ENCODE peak calls at places on chromosomes 4 and X, in four cellular contexts. C, S, P and G are unnamed samples.

GRCh38 chr4:98518555-98519267 is 139.7 kb downstream of the TSPAN5 start:
- DNase-seq in C (no peak), S (no peak), P (no peak), G (no peak)

GRCh38 chr4:34649716-34650115 is 1594.6 kb downstream of the ARAP2 start:
- DNase-seq in P (no peak), S (no peak), C (no peak), G (no peak)

GRCh38 chrX:63363788-63364187 is 12.7 kb upstream of the SPIN4 start:
- DNase-seq in P (no peak), C (no peak), S (no peak), G (no peak)

GRCh38 chr4:31458813-31459212 is 738.6 kb downstream of the PCDH7 start:
- DNase-seq in S (no peak), C (no peak), P (peak; percentile 30), G (no peak)

GRCh38 chrX:56788717-56789122 is 59.7 kb downstream of the NBDY start:
- DNase-seq in C (no peak), S (no peak), P (no peak), G (no peak)

GRCh38 chr4:80058740-80059139 is 14.3 kb downstream of the ANTXR2 start:
- DNase-seq in P (no peak), S (peak; percentile 52), C (no peak), G (no peak)

GRCh38 chr4:89800012-89800516 is 36.9 kb downstream of the SNCA start:
- DNase-seq in P (peak; percentile 88), C (no peak), S (peak; percentile 23), G (no peak)

GRCh38 chrX:150569155-150569477 is 695 bp downstream of the MTM1 start:
- DNase-seq in S (peak; percentile 68), C (no peak), P (no peak), G (no peak)

GRCh38 chrX:15744181-15744867 is 6.3 kb downstream of the CA5B start:
- DNase-seq in S (no peak), P (peak; percentile 1), C (no peak), G (no peak)

GRCh38 chr4:174873931-174874330 is 44.2 kb upstream of the ADAM29 start:
- DNase-seq in C (no peak), S (peak; percentile 18), P (no peak), G (peak; percentile 31)

GRCh38 chr4:84852081-84852480 is 114.4 kb downstream of the WDFY3 start:
- DNase-seq in P (peak; percentile 51), S (no peak), C (no peak), G (no peak)

GRCh38 chr4:124710911-124711310 is 1.6 kb downstream of the ANKRD50 start:
- DNase-seq in S (peak; percentile 41), C (no peak), P (peak; percentile 27), G (no peak)

GRCh38 chr4:147138171-147138570 is 192.5 kb upstream of the TTC29 start:
- DNase-seq in S (peak; percentile 3), P (peak; percentile 43), C (no peak), G (no peak)

GRCh38 chrX:46386511-46386910 is 158.7 kb downstream of the ZNF674 start:
- DNase-seq in P (no peak), C (no peak), S (no peak), G (no peak)

GRCh38 chr4:105050896-105051295 is 95.8 kb upstream of the TET2 start:
- DNase-seq in P (peak; percentile 78), S (peak; percentile 23), C (no peak), G (no peak)

GRCh38 chr4:147492761-147493160 is 11.9 kb downstream of the EDNRA start:
- DNase-seq in S (peak; percentile 35), P (peak; percentile 86), C (no peak), G (no peak)

GRCh38 chr4:126223784-126224407 is 909.1 kb downstream of the FAT4 start:
- DNase-seq in C (no peak), S (peak; percentile 36), P (peak; percentile 16), G (no peak)

GRCh38 chr4:93947318-93947717 is 118.8 kb downstream of the ATOH1 start:
- DNase-seq in P (no peak), C (no peak), S (no peak), G (no peak)

GRCh38 chr4:113975578-113975977 is 3.9 kb downstream of the ARSJ start:
- DNase-seq in P (peak; percentile 26), C (no peak), S (no peak), G (no peak)

GRCh38 chr4:186144596-186145569 is 40.4 kb downstream of the FAM149A start:
- DNase-seq in C (no peak), S (peak; percentile 76), P (peak; percentile 76), G (peak; percentile 32)

GRCh38 chrX:152897216-152898144 is at the start of gene ZNF185:
- DNase-seq in P (peak; percentile 59), S (peak; percentile 13), C (no peak), G (peak; percentile 81)

GRCh38 chr4:53309321-53310020 is 56.4 kb downstream of the SCFD2 start:
- DNase-seq in C (no peak), S (peak; percentile 61), P (no peak), G (no peak)

GRCh38 chr4:174154455-174154854 is 129.0 kb downstream of the FBXO8 start:
- DNase-seq in P (peak; percentile 47), C (no peak), S (peak; percentile 89), G (no peak)

GRCh38 chrX:13808293-13808692 is 8.6 kb downstream of the GPM6B start:
- DNase-seq in S (no peak), C (no peak), P (no peak), G (no peak)

GRCh38 chrX:107818900-107819521 is 6.7 kb upstream of the MID2 start:
- DNase-seq in C (no peak), S (no peak), P (no peak), G (no peak)

GRCh38 chrX:77502951-77503525 is 55.8 kb downstream of the FGF16 start:
- DNase-seq in S (no peak), C (no peak), P (no peak), G (no peak)

GRCh38 chr4:182367153-182367552 is 124.0 kb downstream of the TENM3 start:
- DNase-seq in P (peak; percentile 23), S (no peak), C (no peak), G (no peak)

GRCh38 chr4:18322111-18322510 is 300.6 kb upstream of the LCORL start:
- DNase-seq in P (no peak), S (no peak), C (no peak), G (no peak)

GRCh38 chrX:24259544-24260240 is 54.2 kb downstream of the SUPT20HL2 start:
- DNase-seq in S (peak; percentile 79), P (peak; percentile 63), C (no peak), G (no peak)

GRCh38 chr4:152680988-152681731 is 1.4 kb upstream of the TMEM154 start:
- DNase-seq in S (peak; percentile 83), P (peak; percentile 95), C (peak; percentile 95), G (peak; percentile 85)

GRCh38 chr4:123874044-123874443 is 477.4 kb downstream of the SPRY1 start:
- DNase-seq in C (no peak), P (peak; percentile 39), S (no peak), G (no peak)

GRCh38 chr4:76764251-76764650 is 133.7 kb downstream of the SOWAHB start:
- DNase-seq in P (peak; percentile 90), C (no peak), S (peak; percentile 85), G (no peak)

GRCh38 chr4:165666836-165667235 is 206.2 kb upstream of the TLL1 start:
- DNase-seq in C (no peak), S (no peak), P (no peak), G (no peak)

DNA sequence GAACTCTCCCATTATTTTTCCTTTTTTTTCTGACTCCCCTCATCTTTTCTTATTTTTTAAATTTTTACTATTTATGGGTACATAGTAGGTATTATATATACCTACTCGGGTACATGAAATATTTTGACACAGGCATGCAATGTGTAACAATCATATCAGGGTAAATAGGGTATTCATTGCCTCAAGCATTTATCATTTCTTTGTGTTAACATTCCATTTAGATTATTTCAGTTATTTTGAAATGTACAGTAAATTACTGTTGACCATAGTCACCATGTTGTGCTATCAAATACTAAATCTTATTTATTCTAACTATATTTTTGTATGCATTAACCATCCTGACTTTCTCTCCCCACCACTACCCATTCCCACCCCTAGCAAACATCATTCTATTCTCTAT is 33.8 kb upstream of the SLIT2 start:
- DNase-seq in C (no peak), S (no peak), P (no peak), G (no peak)
- H3K9me3 ChIP-seq in C (no peaks in the 10 kb centered on the region), S (no peaks in the 10 kb centered on the region), P (no peaks in the 10 kb centered on the region), G (no peaks in the 10 kb centered on the region)

GRCh38 chrX:65712005-65712861 is 44.8 kb downstream of the MSN start:
- DNase-seq in S (no peak), C (no peak), P (no peak), G (no peak)

GRCh38 chrX:65702956-65703355 is 35.5 kb downstream of the MSN start:
- DNase-seq in S (no peak), P (no peak), C (no peak), G (no peak)

GRCh38 chrX:65707153-65707552 is 39.7 kb downstream of the MSN start:
- DNase-seq in C (no peak), P (no peak), S (no peak), G (no peak)

GRCh38 chrX:65705439-65705838 is 38.0 kb downstream of the MSN start:
- DNase-seq in S (no peak), C (no peak), P (no peak), G (no peak)

GRCh38 chrX:65706041-65706828 is 38.8 kb downstream of the MSN start:
- DNase-seq in C (peak; percentile 62), S (peak; percentile 83), P (peak; percentile 81), G (peak; percentile 63)
- H4K20me1 ChIP-seq in C (peaks cover 12% of the 10 kb centered on the region), S (no peaks in the 10 kb centered on the region), P (peaks cover 2% of the 10 kb centered on the region), G (no peaks in the 10 kb centered on the region)

DNA sequence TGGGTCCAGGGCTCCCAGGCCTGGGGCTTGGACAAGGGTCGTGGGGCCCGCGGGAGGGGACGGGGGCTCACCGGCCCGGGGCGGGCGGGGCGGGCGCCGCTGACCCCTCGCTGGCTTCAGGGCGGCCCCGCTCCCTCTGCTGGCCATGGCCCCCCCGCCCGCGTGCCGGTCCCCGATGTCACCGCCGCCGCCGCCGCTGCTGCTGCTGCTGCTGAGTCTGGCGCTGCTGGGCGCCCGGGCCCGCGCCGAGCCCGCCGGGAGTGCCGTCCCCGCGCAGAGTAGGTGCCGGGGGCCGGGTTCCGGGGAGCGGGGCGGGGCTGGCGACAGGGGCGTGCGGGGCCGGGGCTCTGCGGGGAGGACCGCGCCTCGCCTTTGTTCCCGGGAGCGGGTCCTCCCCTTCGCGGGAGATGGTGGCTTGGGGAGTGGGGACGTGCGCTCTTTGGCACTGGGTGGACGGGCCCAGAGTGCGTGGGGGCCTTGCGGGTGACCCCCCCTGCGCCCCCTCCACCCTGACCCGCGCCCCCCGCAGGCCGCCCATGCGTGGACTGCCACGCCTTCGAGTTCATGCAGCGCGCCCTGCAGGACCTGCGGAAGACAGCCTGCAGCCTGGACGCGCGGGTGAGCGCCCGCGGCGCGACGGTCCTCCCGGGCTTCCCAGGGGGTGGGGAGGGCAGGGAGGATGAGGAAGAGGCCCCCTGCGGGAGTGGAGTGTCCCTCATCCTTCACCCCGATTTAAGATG is 16.8 kb upstream of the NAT8L start:
- DNase-seq in P (no peak), S (peak; percentile 59), C (no peak), G (no peak)
- TF ChIP-seq EZH2 in P (no peak), S (no peak), C (no peak), G (no peak)

GRCh38 chr4:95672811-95673210 is 124.0 kb upstream of the UNC5C start:
- DNase-seq in P (no peak), C (no peak), S (no peak), G (no peak)
- H3K9me3 ChIP-seq in P (no peaks in the 10 kb centered on the region), C (no peaks in the 10 kb centered on the region), S (no peaks in the 10 kb centered on the region), G (no peaks in the 10 kb centered on the region)

GRCh38 chr4:2260336-2261109 is 1.4 kb downstream of the MXD4 start:
- DNase-seq in S (peak; percentile 53), C (no peak), P (no peak), G (no peak)

GRCh38 chr4:2259541-2260267 is 2.2 kb downstream of the MXD4 start:
- DNase-seq in S (no peak), C (no peak), P (no peak), G (no peak)

GRCh38 chr4:2257361-2258001 is 4.4 kb downstream of the MXD4 start:
- DNase-seq in P (no peak), C (no peak), S (no peak), G (no peak)

GRCh38 chr4:2258091-2259035 is 3.5 kb downstream of the MXD4 start:
- DNase-seq in C (no peak), S (no peak), P (no peak), G (no peak)

GRCh38 chr4:2259036-2259540 is 2.8 kb downstream of the MXD4 start:
- DNase-seq in C (no peak), S (no peak), P (no peak), G (no peak)
- H4K20me1 ChIP-seq in C (peaks cover 8% of the 10 kb centered on the region), S (no peaks in the 10 kb centered on the region), P (no peaks in the 10 kb centered on the region), G (peaks cover 5% of the 10 kb centered on the region)